ENCODE peak calls at places on chromosome 22, in four cellular contexts. M, G, K and Q are unnamed samples.

GRCh38 chr22:44845191-44845590 is 92.8 kb downstream of the ARHGAP8 start:
- DNase-seq in M (no peak), G (no peak), K (no peak), Q (no peak)

GRCh38 chr22:29842740-29843139 is 4.7 kb upstream of the ASCC2 start:
- DNase-seq in M (peak; percentile 91), G (no peak), K (no peak), Q (peak; percentile 24)

GRCh38 chr22:22446527-22446926 is 62.0 kb downstream of the ZNF280B start:
- DNase-seq in M (no peak), G (no peak), K (no peak), Q (no peak)

GRCh38 chr22:44380716-44381500 is 68.2 kb upstream of the SHISAL1 start:
- DNase-seq in M (no peak), G (no peak), K (no peak), Q (no peak)

GRCh38 chr22:40007826-40008710 is 13.3 kb downstream of the FAM83F start:
- DNase-seq in M (no peak), G (no peak), K (no peak), Q (no peak)

GRCh38 chr22:38554281-38554680 is 15.7 kb downstream of the DMC1 start:
- DNase-seq in M (peak; percentile 83), G (no peak), K (no peak), Q (no peak)

GRCh38 chr22:25853902-25854301 is 111.9 kb downstream of the MYO18B start:
- DNase-seq in M (no peak), G (no peak), K (no peak), Q (peak; percentile 29)

GRCh38 chr22:35195821-35196220 is 61.5 kb upstream of the HMGXB4 start:
- DNase-seq in M (no peak), G (no peak), K (no peak), Q (no peak)

GRCh38 chr22:20117656-20118571 is 888 bp upstream of the TRMT2A start:
- DNase-seq in M (peak; percentile 25), G (no peak), K (no peak), Q (peak; percentile 21)

GRCh38 chr22:23395476-23396361 is 184.4 kb downstream of the IGLL1 start:
- DNase-seq in M (no peak), G (no peak), K (no peak), Q (no peak)

GRCh38 chr22:28917747-28918543 is 34.6 kb downstream of the ZNRF3 start:
- DNase-seq in M (peak; percentile 31), G (no peak), K (no peak), Q (peak; percentile 86)

DNA sequence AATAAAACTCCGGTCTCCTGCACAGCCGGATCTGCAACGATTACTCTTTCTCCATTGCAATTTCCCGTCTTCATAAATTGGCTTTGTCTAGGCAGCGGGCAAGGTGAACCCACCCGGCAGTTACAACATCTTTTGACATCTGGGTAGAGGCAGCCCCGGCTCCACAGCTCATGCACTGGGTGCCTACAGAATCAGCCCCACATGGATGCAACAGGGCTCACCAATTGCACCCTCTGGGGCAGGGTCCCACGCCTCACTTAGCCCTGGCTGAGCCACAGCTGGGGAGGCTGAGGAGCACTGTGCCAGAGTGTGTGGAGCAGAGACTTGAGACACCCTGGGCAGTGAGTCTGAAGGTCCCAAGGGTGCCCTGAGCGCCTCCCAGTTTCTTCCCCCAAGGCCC is 710.2 kb downstream of the TBC1D22A start:
- DNase-seq in M (no peak), G (no peak), K (no peak), Q (no peak)
- H3K56ac ChIP-seq in M (no peak overlapping the region), G (no peak overlapping the region), K (no peak overlapping the region), Q (no peak overlapping the region)

GRCh38 chr22:49192180-49192856 is 635.4 kb downstream of the BRD1 start:
- DNase-seq in M (no peak), G (no peak), K (no peak), Q (no peak)

GRCh38 chr22:49189871-49190270 is 637.8 kb downstream of the BRD1 start:
- DNase-seq in M (no peak), G (no peak), K (no peak), Q (no peak)

GRCh38 chr22:49192857-49193250 is 634.8 kb downstream of the BRD1 start:
- DNase-seq in M (no peak), G (no peak), K (no peak), Q (no peak)

GRCh38 chr22:49190816-49191505 is 636.7 kb downstream of the BRD1 start:
- DNase-seq in M (no peak), G (no peak), K (no peak), Q (no peak)

DNA sequence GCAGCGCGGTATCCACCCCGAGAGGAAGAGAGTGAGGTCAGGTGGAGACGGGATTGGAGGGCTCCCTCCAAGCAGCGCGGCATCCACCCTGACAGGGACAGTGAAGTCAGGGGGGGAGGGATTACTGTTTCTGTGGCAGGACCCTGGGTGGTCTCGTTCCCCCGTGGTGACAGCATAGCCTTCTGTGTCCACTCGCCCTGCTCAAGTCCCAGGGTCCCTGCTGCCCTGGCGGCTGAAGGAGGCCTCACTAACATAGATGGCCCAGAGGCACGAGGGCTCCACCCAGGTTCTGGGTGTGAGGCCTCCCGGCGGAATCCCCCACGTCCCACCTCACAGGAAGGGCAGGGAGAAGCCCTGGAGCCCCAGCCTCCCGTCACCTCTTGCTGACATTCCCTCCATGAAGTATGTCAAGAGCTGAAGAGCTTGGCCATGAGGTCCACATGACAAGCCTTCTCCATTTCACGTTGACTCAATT is 636.1 kb downstream of the BRD1 start:
- DNase-seq in M (no peak), G (no peak), K (no peak), Q (no peak)
- H3K23ac ChIP-seq in M (no peak overlapping the region), G (no peak overlapping the region), K (no peak overlapping the region), Q (no peak overlapping the region)

DNA sequence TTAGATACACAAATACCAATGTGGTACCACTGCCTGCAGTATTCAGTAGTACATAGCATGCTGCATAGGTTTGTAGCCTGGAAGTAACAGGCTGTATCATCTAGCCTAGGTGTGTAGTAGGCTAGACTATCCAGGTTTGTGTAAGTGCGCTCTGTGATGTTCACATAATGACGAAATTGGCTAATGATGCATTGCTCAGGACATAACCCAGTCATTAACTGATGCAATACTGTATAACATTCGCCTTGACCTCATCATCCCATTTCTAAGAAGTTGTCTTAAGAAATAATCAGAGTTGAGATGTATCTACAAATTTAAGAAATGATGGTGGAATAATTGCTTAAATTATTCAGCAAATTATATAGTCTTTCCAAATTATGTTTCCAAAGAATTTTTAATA is 116.0 kb upstream of the TIMP3 start:
- DNase-seq in M (peak; percentile 20), G (no peak), K (no peak), Q (no peak)
- H2BK5ac ChIP-seq in M (no peak overlapping the region), G (no peak overlapping the region), K (no peak overlapping the region), Q (no peak overlapping the region)

GRCh38 chr22:27228771-27229170 is 571.4 kb downstream of the MIAT start:
- DNase-seq in M (no peak), G (no peak), K (no peak), Q (peak; percentile 36)
- H3K56ac ChIP-seq in M (no peak overlapping the region), G (no peak overlapping the region), K (no peak overlapping the region), Q (no peak overlapping the region)

GRCh38 chr22:17806437-17806836 is 32.2 kb upstream of the BID start:
- DNase-seq in M (no peak), G (no peak), K (no peak), Q (no peak)

GRCh38 chr22:17804331-17805080 is 30.2 kb upstream of the BID start:
- DNase-seq in M (no peak), G (no peak), K (no peak), Q (peak; percentile 61)

GRCh38 chr22:17802411-17802810 is 28.1 kb upstream of the BID start:
- DNase-seq in M (no peak), G (no peak), K (no peak), Q (no peak)

GRCh38 chr22:17802822-17803221 is 28.6 kb upstream of the BID start:
- DNase-seq in M (peak; percentile 17), G (no peak), K (no peak), Q (no peak)

GRCh38 chr22:17803871-17804270 is 29.6 kb upstream of the BID start:
- DNase-seq in M (no peak), G (no peak), K (no peak), Q (peak; percentile 15)
- H3K23ac ChIP-seq in M (no peak overlapping the region), G (no peak overlapping the region), K (no peak overlapping the region), Q (no peak overlapping the region)

DNA sequence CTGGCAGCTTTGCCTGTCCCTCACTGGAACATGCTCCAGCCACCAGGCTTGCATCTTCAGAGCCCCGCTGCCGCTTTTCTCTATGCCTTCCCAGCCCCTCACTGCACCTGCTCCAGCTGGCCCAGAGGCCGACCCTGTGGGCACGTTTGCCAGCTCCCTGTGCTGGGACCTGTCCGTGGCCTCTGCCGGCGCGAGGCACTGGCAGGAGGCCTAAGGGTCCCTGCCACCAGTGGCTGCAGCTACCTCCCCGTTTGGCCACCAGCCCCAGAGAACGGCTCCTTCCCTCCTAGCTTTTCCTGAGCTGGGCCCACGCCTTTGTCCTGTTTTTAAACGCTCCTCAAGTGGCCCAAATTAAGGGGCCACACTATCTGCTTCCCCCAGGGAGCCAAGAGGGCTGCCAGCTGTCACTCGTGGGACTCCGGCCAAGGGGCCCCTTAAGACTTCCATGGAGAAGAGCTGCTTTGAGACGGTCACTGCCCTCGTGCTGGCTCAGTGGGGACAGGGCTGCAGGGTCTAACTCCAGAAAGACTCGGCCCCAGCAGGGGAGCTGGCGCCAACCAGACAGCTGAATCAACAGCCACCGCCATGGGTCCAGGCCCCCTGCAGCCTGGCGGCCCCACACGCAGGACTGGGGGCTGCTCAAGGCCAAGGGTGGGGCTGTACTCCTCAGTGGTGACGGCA is 24.6 kb upstream of the WNT7B start:
- DNase-seq in M (no peak), G (no peak), K (no peak), Q (no peak)
- H2BK5ac ChIP-seq in M (no peak overlapping the region), G (no peak overlapping the region), K (no peak overlapping the region), Q (no peak overlapping the region)